ENCODE peak calls at places on chromosomes 2 and 18, in ten cellular contexts. One of them, this sample, is unnamed. For H3K4me1 and H3K27me3, the result is how much of the 10 kb centered on the place peaks cover.

GRCh38 chr18:78716581-78716980 is 263.0 kb upstream of the SALL3 start:
- DNase-seq in GM23248: no peak
- DNase-seq in H1: no peak
- DNase-seq in endodermal cell: no peak
- DNase-seq in HCT116: no peak
- DNase-seq in neural progenitor cell: no peak
- DNase-seq in IMR-90: no peak
- DNase-seq in K562: no peak
- DNase-seq in fibroblast of lung: no peak
- DNase-seq in endothelial cell of umbilical vein: no peak
- DNase-seq in this sample: no peak

GRCh38 chr2:120871881-120872620 is 136.4 kb downstream of the GLI2 start:
- DNase-seq in GM23248: no peak
- DNase-seq in H1: no peak
- DNase-seq in endodermal cell: no peak
- DNase-seq in HCT116: no peak
- DNase-seq in neural progenitor cell: no peak
- DNase-seq in IMR-90: no peak
- DNase-seq in K562: no peak
- DNase-seq in fibroblast of lung: no peak
- DNase-seq in endothelial cell of umbilical vein: no peak
- DNase-seq in this sample: no peak

GRCh38 chr2:44086639-44087036 is 82.0 kb upstream of the PPM1B start:
- DNase-seq in GM23248: no peak
- DNase-seq in H1: no peak
- DNase-seq in endodermal cell: no peak
- DNase-seq in HCT116: no peak
- DNase-seq in neural progenitor cell: peak
- DNase-seq in IMR-90: no peak
- DNase-seq in K562: no peak
- DNase-seq in fibroblast of lung: no peak
- DNase-seq in endothelial cell of umbilical vein: no peak
- DNase-seq in this sample: no peak

GRCh38 chr18:59751186-59751585 is 54.0 kb upstream of the CCBE1 start:
- DNase-seq in GM23248: no peak
- DNase-seq in H1: no peak
- DNase-seq in endodermal cell: no peak
- DNase-seq in HCT116: no peak
- DNase-seq in neural progenitor cell: no peak
- DNase-seq in IMR-90: no peak
- DNase-seq in K562: no peak
- DNase-seq in fibroblast of lung: no peak
- DNase-seq in endothelial cell of umbilical vein: no peak
- DNase-seq in this sample: no peak

GRCh38 chr18:54004828-54005227 is 219.6 kb downstream of the MBD2 start:
- DNase-seq in GM23248: peak
- DNase-seq in H1: no peak
- DNase-seq in endodermal cell: peak
- DNase-seq in HCT116: no peak
- DNase-seq in neural progenitor cell: no peak
- DNase-seq in IMR-90: no peak
- DNase-seq in K562: no peak
- DNase-seq in fibroblast of lung: no peak
- DNase-seq in endothelial cell of umbilical vein: no peak
- DNase-seq in this sample: no peak

GRCh38 chr2:144324446-144325045 is 195.4 kb downstream of the ZEB2 start:
- DNase-seq in GM23248: no peak
- DNase-seq in H1: no peak
- DNase-seq in endodermal cell: no peak
- DNase-seq in HCT116: no peak
- DNase-seq in neural progenitor cell: no peak
- DNase-seq in IMR-90: no peak
- DNase-seq in K562: no peak
- DNase-seq in fibroblast of lung: no peak
- DNase-seq in endothelial cell of umbilical vein: no peak
- DNase-seq in this sample: no peak

GRCh38 chr18:21129586-21130216 is 18.1 kb upstream of the ROCK1 start:
- DNase-seq in GM23248: peak
- DNase-seq in H1: no peak
- DNase-seq in endodermal cell: no peak
- DNase-seq in HCT116: no peak
- DNase-seq in neural progenitor cell: no peak
- DNase-seq in IMR-90: peak
- DNase-seq in K562: no peak
- DNase-seq in fibroblast of lung: no peak
- DNase-seq in endothelial cell of umbilical vein: no peak
- DNase-seq in this sample: no peak

GRCh38 chr2:236981710-236982485 is 103.8 kb upstream of the COPS8 start:
- DNase-seq in GM23248: no peak
- DNase-seq in H1: no peak
- DNase-seq in endodermal cell: peak
- DNase-seq in HCT116: no peak
- DNase-seq in neural progenitor cell: no peak
- DNase-seq in IMR-90: no peak
- DNase-seq in K562: no peak
- DNase-seq in fibroblast of lung: no peak
- DNase-seq in endothelial cell of umbilical vein: no peak
- DNase-seq in this sample: no peak

GRCh38 chr2:231355802-231356473 is 39.6 kb upstream of the B3GNT7 start:
- DNase-seq in GM23248: no peak
- DNase-seq in H1: no peak
- DNase-seq in endodermal cell: peak
- DNase-seq in HCT116: no peak
- DNase-seq in neural progenitor cell: peak
- DNase-seq in IMR-90: no peak
- DNase-seq in K562: no peak
- DNase-seq in fibroblast of lung: peak
- DNase-seq in endothelial cell of umbilical vein: peak
- DNase-seq in this sample: no peak

GRCh38 chr18:62588217-62588616 is 65.4 kb downstream of the ZCCHC2 start:
- DNase-seq in GM23248: no peak
- DNase-seq in H1: no peak
- DNase-seq in endodermal cell: no peak
- DNase-seq in HCT116: no peak
- DNase-seq in neural progenitor cell: no peak
- DNase-seq in IMR-90: no peak
- DNase-seq in K562: no peak
- DNase-seq in fibroblast of lung: no peak
- DNase-seq in endothelial cell of umbilical vein: no peak
- DNase-seq in this sample: no peak

GRCh38 chr2:31075936-31076590 is 62.2 kb downstream of the GALNT14 start:
- DNase-seq in GM23248: peak
- DNase-seq in H1: no peak
- DNase-seq in endodermal cell: no peak
- DNase-seq in HCT116: no peak
- DNase-seq in neural progenitor cell: no peak
- DNase-seq in IMR-90: no peak
- DNase-seq in K562: no peak
- DNase-seq in fibroblast of lung: peak
- DNase-seq in endothelial cell of umbilical vein: no peak
- DNase-seq in this sample: no peak

GRCh38 chr2:72975017-72975416 is 57.7 kb downstream of the EMX1 start:
- DNase-seq in GM23248: no peak
- DNase-seq in H1: no peak
- DNase-seq in endodermal cell: no peak
- DNase-seq in HCT116: no peak
- DNase-seq in neural progenitor cell: no peak
- DNase-seq in IMR-90: no peak
- DNase-seq in K562: no peak
- DNase-seq in fibroblast of lung: no peak
- DNase-seq in endothelial cell of umbilical vein: no peak
- DNase-seq in this sample: no peak

GRCh38 chr2:72973566-72974435 is 56.5 kb downstream of the EMX1 start:
- DNase-seq in GM23248: peak
- DNase-seq in H1: no peak
- DNase-seq in endodermal cell: peak
- DNase-seq in HCT116: peak
- DNase-seq in neural progenitor cell: peak
- DNase-seq in IMR-90: peak
- DNase-seq in K562: peak
- DNase-seq in fibroblast of lung: peak
- DNase-seq in endothelial cell of umbilical vein: peak
- DNase-seq in this sample: peak

GRCh38 chr2:72971036-72971435 is 53.7 kb downstream of the EMX1 start:
- DNase-seq in GM23248: no peak
- DNase-seq in H1: no peak
- DNase-seq in endodermal cell: no peak
- DNase-seq in HCT116: no peak
- DNase-seq in neural progenitor cell: no peak
- DNase-seq in IMR-90: no peak
- DNase-seq in K562: no peak
- DNase-seq in fibroblast of lung: no peak
- DNase-seq in endothelial cell of umbilical vein: no peak
- DNase-seq in this sample: no peak

GRCh38 chr2:72974436-72974754 is 57.1 kb downstream of the EMX1 start:
- DNase-seq in GM23248: no peak
- DNase-seq in H1: no peak
- DNase-seq in endodermal cell: no peak
- DNase-seq in HCT116: no peak
- DNase-seq in neural progenitor cell: no peak
- DNase-seq in IMR-90: no peak
- DNase-seq in K562: no peak
- DNase-seq in fibroblast of lung: no peak
- DNase-seq in endothelial cell of umbilical vein: no peak
- DNase-seq in this sample: no peak

DNA sequence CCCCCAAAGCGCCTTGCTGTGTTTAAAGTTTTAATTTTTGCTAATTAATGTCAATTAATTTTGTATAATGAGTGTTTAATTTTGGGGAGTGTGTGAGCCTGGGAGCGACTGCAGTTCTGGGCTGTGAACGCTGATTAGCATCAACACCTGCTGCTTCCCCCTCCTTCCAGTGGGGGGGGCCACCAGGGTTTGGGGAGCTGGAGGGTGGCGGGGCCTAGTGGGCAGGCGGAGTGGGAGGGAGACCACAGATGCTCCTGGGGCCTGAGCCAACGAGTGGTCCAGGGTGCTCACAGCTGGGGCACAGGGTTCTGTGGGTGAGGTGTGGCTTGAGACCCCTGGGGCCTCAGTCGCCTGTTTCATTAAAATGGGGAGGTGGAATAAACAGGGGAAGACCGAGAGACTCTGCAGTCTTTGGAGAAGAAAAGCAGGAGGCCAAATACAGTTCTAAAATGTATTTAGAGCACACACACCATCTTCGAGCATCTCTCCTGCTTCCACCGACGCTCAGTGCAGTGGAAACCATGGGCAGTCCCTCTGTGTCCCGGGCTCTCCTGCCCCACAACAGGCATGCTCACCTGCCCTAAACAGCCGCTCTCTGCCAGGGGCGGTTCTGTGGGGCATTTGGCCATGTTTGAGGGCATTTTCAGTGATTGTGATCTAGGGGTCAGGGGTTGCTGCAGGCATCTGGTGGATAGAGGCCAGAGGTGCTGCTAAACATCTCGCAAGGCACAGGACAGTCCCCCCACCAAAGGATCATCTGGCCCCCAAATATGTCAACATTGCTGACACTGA is 55.6 kb downstream of the EMX1 start:
- DNase-seq in GM23248: no peak
- DNase-seq in H1: no peak
- DNase-seq in endodermal cell: no peak
- DNase-seq in HCT116: no peak
- DNase-seq in neural progenitor cell: no peak
- DNase-seq in IMR-90: no peak
- DNase-seq in K562: peak
- DNase-seq in fibroblast of lung: no peak
- DNase-seq in endothelial cell of umbilical vein: no peak
- DNase-seq in this sample: no peak
- H3K9ac ChIP-seq in GM23248: no peak
- H3K9ac ChIP-seq in H1: no peak
- H3K9ac ChIP-seq in endodermal cell: no peak
- H3K9ac ChIP-seq in HCT116: no peak
- H3K9ac ChIP-seq in neural progenitor cell: no peak
- H3K9ac ChIP-seq in IMR-90: no peak
- H3K9ac ChIP-seq in K562: no peak
- H3K9ac ChIP-seq in fibroblast of lung: no peak
- H3K9ac ChIP-seq in endothelial cell of umbilical vein: no peak
- H3K9ac ChIP-seq in this sample: no peak

GRCh38 chr2:54271843-54272600 is 16.0 kb upstream of the TSPYL6 start:
- DNase-seq in GM23248: no peak
- DNase-seq in H1: no peak
- DNase-seq in endodermal cell: no peak
- DNase-seq in HCT116: no peak
- DNase-seq in neural progenitor cell: no peak
- DNase-seq in IMR-90: no peak
- DNase-seq in K562: no peak
- DNase-seq in fibroblast of lung: no peak
- DNase-seq in endothelial cell of umbilical vein: no peak
- DNase-seq in this sample: no peak
- H3K4me1 ChIP-seq in GM23248: under half
- H3K4me1 ChIP-seq in H1: under half
- H3K4me1 ChIP-seq in endodermal cell: under half
- H3K4me1 ChIP-seq in HCT116: under half
- H3K4me1 ChIP-seq in neural progenitor cell: under half
- H3K4me1 ChIP-seq in IMR-90: under half
- H3K4me1 ChIP-seq in K562: under half
- H3K4me1 ChIP-seq in fibroblast of lung: under half
- H3K4me1 ChIP-seq in endothelial cell of umbilical vein: under half
- H3K4me1 ChIP-seq in this sample: under half

GRCh38 chr2:86789687-86790133 is 1.0 kb downstream of the CD8A start:
- DNase-seq in GM23248: no peak
- DNase-seq in H1: no peak
- DNase-seq in endodermal cell: no peak
- DNase-seq in HCT116: no peak
- DNase-seq in neural progenitor cell: no peak
- DNase-seq in IMR-90: no peak
- DNase-seq in K562: no peak
- DNase-seq in fibroblast of lung: no peak
- DNase-seq in endothelial cell of umbilical vein: no peak
- DNase-seq in this sample: no peak
- H3K27me3 ChIP-seq in GM23248: half or more
- H3K27me3 ChIP-seq in H1: under half
- H3K27me3 ChIP-seq in endodermal cell: half or more
- H3K27me3 ChIP-seq in HCT116: under half
- H3K27me3 ChIP-seq in neural progenitor cell: half or more
- H3K27me3 ChIP-seq in IMR-90: half or more
- H3K27me3 ChIP-seq in K562: under half
- H3K27me3 ChIP-seq in fibroblast of lung: half or more
- H3K27me3 ChIP-seq in endothelial cell of umbilical vein: half or more
- H3K27me3 ChIP-seq in this sample: half or more

DNA sequence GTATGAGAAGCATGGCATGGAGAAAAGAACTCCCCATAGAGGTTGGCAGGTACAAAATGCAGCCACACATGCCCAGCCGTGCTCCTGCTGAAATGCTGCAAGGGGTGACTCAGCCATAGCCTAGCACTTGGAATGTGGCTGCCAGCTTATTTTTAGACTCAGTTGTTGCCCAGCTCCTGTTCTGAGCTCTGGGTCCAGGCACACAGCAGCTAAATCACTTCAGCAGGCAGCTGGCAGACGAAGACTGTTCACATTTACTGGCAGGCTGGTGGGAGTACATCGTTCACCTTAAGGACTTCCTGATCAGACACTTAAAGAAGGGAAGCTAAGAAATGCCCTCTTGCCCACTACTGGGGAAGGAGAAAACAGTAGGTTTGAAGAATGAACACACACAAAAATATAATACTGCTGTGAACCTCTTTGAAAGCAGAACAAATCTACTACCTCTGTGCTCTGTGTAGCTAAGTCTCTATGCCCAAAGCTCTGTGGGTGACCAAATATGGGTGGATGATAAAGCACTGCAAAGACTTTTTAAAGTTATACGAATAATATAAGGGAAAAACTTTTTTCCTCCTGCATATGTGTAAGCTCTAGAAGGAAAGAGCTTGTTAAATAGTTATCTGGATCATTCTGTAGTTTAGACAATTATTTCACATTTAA is 146.1 kb downstream of the LNPK start:
- DNase-seq in GM23248: peak
- DNase-seq in H1: no peak
- DNase-seq in endodermal cell: no peak
- DNase-seq in HCT116: peak
- DNase-seq in neural progenitor cell: no peak
- DNase-seq in IMR-90: peak
- DNase-seq in K562: no peak
- DNase-seq in fibroblast of lung: peak
- DNase-seq in endothelial cell of umbilical vein: no peak
- DNase-seq in this sample: no peak
- H3K9ac ChIP-seq in GM23248: peak
- H3K9ac ChIP-seq in H1: no peak
- H3K9ac ChIP-seq in endodermal cell: no peak
- H3K9ac ChIP-seq in HCT116: no peak
- H3K9ac ChIP-seq in neural progenitor cell: no peak
- H3K9ac ChIP-seq in IMR-90: no peak
- H3K9ac ChIP-seq in K562: no peak
- H3K9ac ChIP-seq in fibroblast of lung: no peak
- H3K9ac ChIP-seq in endothelial cell of umbilical vein: no peak
- H3K9ac ChIP-seq in this sample: no peak